ENCODE peak calls at places on chromosome X, in five cellular contexts. A is T-helper 2 cell; C is activated CD8-positive, alpha-beta memory T cell treated with anti-CD3 and anti-CD28 coated beads for 48 hours; Y is activated CD4-positive, alpha-beta T cell treated with anti-CD3 and anti-CD28 coated beads, Interleukin-2, amount 10 ng/mL, durations not matched to agents 7 days and 5 days; S is GM04504. G is an unnamed sample.

GRCh38 chrX:129759576-129760061 is 20.1 kb upstream of the SASH3 start:
- DNase-seq in A (peak), C (no peak), Y (peak), S (peak), G (no peak)

GRCh38 chrX:85004255-85004654 is 578 bp downstream of the APOOL start:
- DNase-seq in A (no peak), C (no peak), Y (no peak), S (no peak), G (no peak)

GRCh38 chrX:115330498-115331138 is 41.1 kb downstream of the LUZP4 start:
- DNase-seq in A (no peak), C (no peak), Y (peak), S (peak), G (peak)

GRCh38 chrX:136380010-136380769 is 79.4 kb downstream of the ADGRG4 start:
- DNase-seq in A (no peak), C (no peak), Y (no peak), S (no peak), G (no peak)

GRCh38 chrX:136204571-136204970 is 46.6 kb downstream of the MAP7D3 start:
- DNase-seq in A (peak), C (no peak), Y (peak), S (peak), G (no peak)

GRCh38 chrX:109624641-109625311 is at the start of gene KCNE5:
- DNase-seq in A (no peak), C (no peak), Y (no peak), S (no peak), G (no peak)

GRCh38 chrX:482702-483203 is 96.0 kb upstream of the PPP2R3B start:
- DNase-seq in A (no peak), C (no peak), Y (no peak), S (no peak), G (no peak)

GRCh38 chrX:138745215-138745614 is 33.7 kb upstream of the FGF13 start:
- DNase-seq in A (no peak), C (no peak), Y (peak), S (no peak), G (no peak)

GRCh38 chrX:57137481-57137880 is 284 bp upstream of the SPIN2A start:
- DNase-seq in A (no peak), C (no peak), Y (no peak), S (no peak), G (no peak)

GRCh38 chrX:129678176-129678880 is 23.6 kb upstream of the APLN start:
- DNase-seq in A (peak), C (peak), Y (peak), S (no peak), G (no peak)

GRCh38 chrX:136523770-136524169 is 8.2 kb upstream of the VGLL1 start:
- DNase-seq in A (no peak), C (no peak), Y (no peak), S (no peak), G (no peak)

GRCh38 chrX:74890676-74891430 is 34.4 kb downstream of the NEXMIF start:
- DNase-seq in A (no peak), C (no peak), Y (no peak), S (no peak), G (no peak)

GRCh38 chrX:9829308-9830267 is 43.4 kb downstream of the SHROOM2 start:
- DNase-seq in A (no peak), C (no peak), Y (no peak), S (no peak), G (peak)

GRCh38 chrX:52852110-52852872 is 15.6 kb downstream of the XAGE3 start:
- DNase-seq in A (no peak), C (no peak), Y (no peak), S (no peak), G (no peak)

GRCh38 chrX:41381685-41382084 is 47.7 kb downstream of the DDX3X start:
- DNase-seq in A (no peak), C (no peak), Y (no peak), S (peak), G (no peak)

GRCh38 chrX:71366674-71367256 is 608 bp downstream of the TAF1 start:
- DNase-seq in A (no peak), C (no peak), Y (peak), S (no peak), G (no peak)

G was measured in GM18507.